ENCODE peak calls at places on chromosomes 16 and 17, in eight cellular contexts. D is psoas muscle; R is CD8-positive, alpha-beta T cell; F is stomach; K is pancreas; P is IMR-90; G is left lung; I is iPS DF 6.9. W is an unnamed sample.
A peak's percentile ranks its signal among the peaks of the same experiment; 100 is the strongest.

GRCh38 chr16:68655806-68656205 is 10.7 kb downstream of the CDH3 start:
- DNase-seq in D (no peak), R (no peak), F (no peak), K (no peak), P (no peak), G (no peak), I (no peak), W (no peak)

GRCh38 chr16:70665113-70665694 is 18.8 kb downstream of the IL34 start:
- DNase-seq in D (no peak), R (no peak), F (no peak), K (no peak), P (no peak), G (peak; percentile 51), I (no peak), W (peak; percentile 52)

GRCh38 chr17:68054296-68054900 is 18.9 kb downstream of the KPNA2 start:
- DNase-seq in D (no peak), R (no peak), F (peak; percentile 32), K (no peak), P (peak; percentile 84), G (no peak), I (no peak), W (no peak)

GRCh38 chr17:45294506-45294905 is 22.3 kb downstream of the MAP3K14 start:
- DNase-seq in D (peak; percentile 45), R (no peak), F (peak; percentile 80), K (peak; percentile 74), P (peak; percentile 88), G (no peak), I (no peak), W (no peak)

GRCh38 chr17:45155483-45155882 is 6.2 kb upstream of the HEXIM2 start:
- DNase-seq in D (no peak), R (no peak), F (no peak), K (no peak), P (no peak), G (no peak), I (no peak), W (no peak)

GRCh38 chr17:50290074-50290702 is 15.9 kb downstream of the TMEM92 start:
- DNase-seq in D (peak; percentile 83), R (no peak), F (peak; percentile 77), K (peak; percentile 29), P (peak; percentile 100), G (no peak), I (no peak), W (no peak)

GRCh38 chr16:70801611-70802010 is 653 bp upstream of the VAC14 start:
- DNase-seq in D (no peak), R (no peak), F (no peak), K (no peak), P (no peak), G (no peak), I (no peak), W (no peak)

GRCh38 chr16:732936-733335 is 6.0 kb downstream of the HAGHL start:
- DNase-seq in D (no peak), R (no peak), F (no peak), K (no peak), P (peak; percentile 21), G (peak; percentile 73), I (no peak), W (peak; percentile 78)

GRCh38 chr17:44924107-44924544 is 8.8 kb upstream of the GFAP start:
- DNase-seq in D (no peak), R (no peak), F (no peak), K (no peak), P (no peak), G (peak; percentile 17), I (no peak), W (no peak)

GRCh38 chr17:42819939-42820535 is 4.0 kb downstream of the BECN1 start:
- DNase-seq in D (peak; percentile 80), R (peak; percentile 26), F (peak; percentile 71), K (no peak), P (peak; percentile 37), G (no peak), I (peak; percentile 45), W (peak; percentile 86)

GRCh38 chr17:69434164-69434579 is 19.7 kb downstream of the MAP2K6 start:
- DNase-seq in D (no peak), R (no peak), F (no peak), K (no peak), P (peak; percentile 26), G (no peak), I (no peak), W (no peak)

GRCh38 chr16:73254983-73255382 is 207.1 kb upstream of the ZFHX3 start:
- DNase-seq in D (no peak), R (no peak), F (no peak), K (no peak), P (no peak), G (no peak), I (no peak), W (no peak)

GRCh38 chr17:5868916-5869475 is 201.2 kb upstream of the WSCD1 start:
- DNase-seq in D (no peak), R (no peak), F (no peak), K (no peak), P (no peak), G (no peak), I (no peak), W (no peak)

GRCh38 chr16:3542601-3543373 is 34.4 kb downstream of the NLRC3 start:
- DNase-seq in D (no peak), R (no peak), F (no peak), K (no peak), P (no peak), G (no peak), I (no peak), W (no peak)

GRCh38 chr17:28810437-28810836 is 32.2 kb downstream of the FAM222B start:
- DNase-seq in D (no peak), R (no peak), F (no peak), K (no peak), P (no peak), G (no peak), I (no peak), W (no peak)
- H3K4me3 ChIP-seq in D (no peak overlapping the region), R (no peak overlapping the region), F (no peak overlapping the region), K (no peak overlapping the region), P (no peak overlapping the region), G (no peak overlapping the region), I (no peak overlapping the region), W (no peak overlapping the region)

GRCh38 chr16:22326771-22327445 is 29.7 kb downstream of the POLR3E start:
- DNase-seq in D (no peak), R (no peak), F (no peak), K (no peak), P (no peak), G (no peak), I (no peak), W (peak; percentile 32)
- H3K36me3 ChIP-seq in D (peaks cover 93% of the 10 kb centered on the region), R (peaks cover 58% of the 10 kb centered on the region), F (peaks cover 100% of the 10 kb centered on the region), K (no peaks in the 10 kb centered on the region), P (peaks cover 60% of the 10 kb centered on the region), G (peaks cover 90% of the 10 kb centered on the region), I (peaks cover 56% of the 10 kb centered on the region), W (peaks cover 39% of the 10 kb centered on the region)

GRCh38 chr17:77744268-77744988 is 214.1 kb upstream of the TNRC6C start:
- DNase-seq in D (peak; percentile 86), R (no peak), F (no peak), K (no peak), P (no peak), G (no peak), I (no peak), W (no peak)

GRCh38 chr17:77748436-77748835 is 210.1 kb upstream of the TNRC6C start:
- DNase-seq in D (no peak), R (no peak), F (no peak), K (no peak), P (no peak), G (no peak), I (no peak), W (no peak)

GRCh38 chr17:77746391-77746790 is 212.1 kb upstream of the TNRC6C start:
- DNase-seq in D (no peak), R (no peak), F (no peak), K (no peak), P (no peak), G (no peak), I (no peak), W (no peak)

GRCh38 chr17:77746901-77747620 is 211.4 kb upstream of the TNRC6C start:
- DNase-seq in D (no peak), R (no peak), F (no peak), K (no peak), P (no peak), G (no peak), I (no peak), W (peak; percentile 69)

DNA sequence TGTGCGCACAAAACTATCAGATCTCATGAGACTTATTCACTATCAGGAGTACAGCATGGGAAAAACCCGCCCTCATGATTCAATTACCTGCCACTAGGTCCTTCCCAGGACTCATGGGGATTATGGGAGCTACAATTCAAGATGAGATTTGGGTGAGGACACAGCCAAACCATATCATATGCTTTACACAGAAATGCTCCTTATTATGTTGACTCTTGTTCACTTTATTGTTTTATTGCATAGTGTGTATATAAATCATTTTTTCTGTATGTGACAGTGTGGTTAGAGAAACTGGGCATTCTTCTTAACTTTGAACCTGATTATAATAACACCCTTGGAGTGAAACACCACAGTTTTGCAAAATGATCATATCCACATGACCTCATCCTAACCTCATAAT is 212.8 kb upstream of the TNRC6C start:
- DNase-seq in D (no peak), R (no peak), F (no peak), K (no peak), P (no peak), G (no peak), I (no peak), W (no peak)
- H3K27me3 ChIP-seq in D (peaks cover 11% of the 10 kb centered on the region), R (no peaks in the 10 kb centered on the region), F (no peaks in the 10 kb centered on the region), K (no peaks in the 10 kb centered on the region), P (peaks cover 20% of the 10 kb centered on the region), G (peaks cover 5% of the 10 kb centered on the region), I (no peaks in the 10 kb centered on the region), W (no peaks in the 10 kb centered on the region)

DNA sequence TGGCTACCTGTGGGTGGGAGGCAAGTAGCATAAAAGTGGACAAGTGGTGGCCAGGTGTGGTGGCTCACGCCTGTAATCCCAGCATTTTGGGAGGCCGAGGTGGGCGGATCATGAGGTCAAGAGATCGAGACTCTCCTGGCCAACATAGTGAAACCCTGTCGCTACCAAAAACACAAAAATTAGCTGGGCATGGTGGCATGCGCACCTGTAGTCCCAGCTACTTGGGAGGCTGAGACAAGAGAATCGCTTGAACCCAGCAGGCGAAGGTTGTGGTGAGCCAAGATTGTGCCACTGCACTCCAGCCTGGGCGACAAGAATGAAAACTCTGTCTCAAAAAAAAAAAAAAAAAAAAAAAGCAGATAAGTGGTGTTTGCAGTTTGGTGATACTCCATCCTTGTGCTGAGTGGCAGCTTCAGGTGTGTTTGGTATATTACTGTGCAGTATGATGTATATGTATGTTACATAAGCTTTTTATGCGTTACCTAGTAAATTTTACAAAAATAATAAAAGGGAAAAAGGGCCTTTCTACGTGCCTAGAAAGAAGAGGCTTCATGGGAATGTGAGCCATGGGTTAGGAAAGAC is 856 bp downstream of the ICAM2 start:
- DNase-seq in D (no peak), R (no peak), F (no peak), K (no peak), P (no peak), G (no peak), I (no peak), W (no peak)
- H3K4me3 ChIP-seq in D (peak overlapping the region; percentile 68), R (peak overlapping the region; percentile 87), F (peak overlapping the region; percentile 47), K (peak overlapping the region; percentile 43), P (no peak overlapping the region), G (peak overlapping the region; percentile 50), I (no peak overlapping the region), W (no peak overlapping the region)

GRCh38 chr17:80829166-80829813 is 162.4 kb upstream of the CHMP6 start:
- DNase-seq in D (peak; percentile 44), R (no peak), F (no peak), K (no peak), P (no peak), G (peak; percentile 73), I (no peak), W (peak; percentile 43)
- H3K36me3 ChIP-seq in D (no peaks in the 10 kb centered on the region), R (peaks cover 12% of the 10 kb centered on the region), F (peaks cover 41% of the 10 kb centered on the region), K (no peaks in the 10 kb centered on the region), P (peaks cover 3% of the 10 kb centered on the region), G (peaks cover 25% of the 10 kb centered on the region), I (peaks cover 3% of the 10 kb centered on the region), W (no peaks in the 10 kb centered on the region)

W was measured in H7.